ENCODE peak calls at places on chromosomes 5 and 9, in five cellular contexts. H, E, M, Y and L are unnamed samples.

GRCh38 chr9:32385135-32385884 is 867 bp downstream of the ACO1 start:
- DNase-seq in H (no peak), E (no peak), M (no peak), Y (no peak), L (no peak)

GRCh38 chr9:72533322-72533721 is 11.9 kb downstream of the TMC1 start:
- DNase-seq in H (no peak), E (no peak), M (peak), Y (no peak), L (no peak)

GRCh38 chr5:88671808-88672499 is 211.0 kb downstream of the MEF2C start:
- DNase-seq in H (no peak), E (no peak), M (peak), Y (no peak), L (no peak)

GRCh38 chr5:65801332-65801731 is 79.3 kb downstream of the NLN start:
- DNase-seq in H (no peak), E (no peak), M (peak), Y (no peak), L (no peak)

GRCh38 chr9:124239249-124240073 is 18.3 kb upstream of the NEK6 start:
- DNase-seq in H (no peak), E (no peak), M (no peak), Y (no peak), L (no peak)

GRCh38 chr5:66603881-66604280 is 7.7 kb downstream of the MAST4 start:
- DNase-seq in H (no peak), E (no peak), M (no peak), Y (no peak), L (no peak)

GRCh38 chr5:116313366-116313765 is 228.5 kb downstream of the COMMD10 start:
- DNase-seq in H (no peak), E (no peak), M (no peak), Y (no peak), L (no peak)

GRCh38 chr5:6745706-6746217 is 32.5 kb downstream of the TENT4A start:
- DNase-seq in H (no peak), E (no peak), M (peak), Y (no peak), L (no peak)

GRCh38 chr9:68704804-68705635 is at the start of gene PIP5K1B:
- DNase-seq in H (peak), E (no peak), M (peak), Y (peak), L (peak)

GRCh38 chr5:139453683-139454567 is 8.6 kb downstream of the ECSCR start:
- DNase-seq in H (no peak), E (no peak), M (no peak), Y (no peak), L (no peak)

GRCh38 chr9:137026828-137027227 is 1.2 kb downstream of the ABCA2 start:
- DNase-seq in H (no peak), E (no peak), M (no peak), Y (no peak), L (no peak)

GRCh38 chr9:99092643-99093491 is 12.0 kb upstream of the TGFBR1 start:
- DNase-seq in H (peak), E (no peak), M (no peak), Y (no peak), L (no peak)

GRCh38 chr9:2228132-2228531 is 213.0 kb downstream of the SMARCA2 start:
- DNase-seq in H (peak), E (no peak), M (no peak), Y (no peak), L (no peak)

GRCh38 chr9:12838546-12838945 is 63.7 kb downstream of the LURAP1L start:
- DNase-seq in H (no peak), E (no peak), M (peak), Y (no peak), L (no peak)

GRCh38 chr9:124182741-124183140 is 75.0 kb upstream of the NEK6 start:
- DNase-seq in H (no peak), E (peak), M (no peak), Y (no peak), L (no peak)

GRCh38 chr5:98735806-98736507 is 37.5 kb upstream of the RGMB start:
- DNase-seq in H (no peak), E (no peak), M (peak), Y (no peak), L (no peak)

GRCh38 chr9:69385474-69386091 is 60.6 kb downstream of the ENTREP1 start:
- DNase-seq in H (no peak), E (no peak), M (no peak), Y (no peak), L (no peak)

GRCh38 chr9:97396256-97396655 is 15.6 kb upstream of the TDRD7 start:
- DNase-seq in H (no peak), E (no peak), M (no peak), Y (no peak), L (no peak)

GRCh38 chr5:73387630-73388370 is 60.8 kb downstream of the FOXD1 start:
- DNase-seq in H (no peak), E (no peak), M (peak), Y (no peak), L (no peak)

GRCh38 chr9:136542246-136543041 is 3.4 kb downstream of the NOTCH1 start:
- DNase-seq in H (no peak), E (no peak), M (no peak), Y (no peak), L (no peak)

GRCh38 chr9:93238953-93239352 is 55.0 kb downstream of the WNK2 start:
- DNase-seq in H (no peak), E (no peak), M (no peak), Y (no peak), L (no peak)

GRCh38 chr5:135696317-135696716 is 117.5 kb upstream of the CXCL14 start:
- DNase-seq in H (no peak), E (no peak), M (no peak), Y (no peak), L (no peak)

GRCh38 chr9:70076678-70077077 is 33.0 kb downstream of the MAMDC2 start:
- DNase-seq in H (no peak), E (no peak), M (no peak), Y (no peak), L (no peak)

GRCh38 chr9:122360891-122361290 is 9.9 kb upstream of the PTGS1 start:
- DNase-seq in H (no peak), E (no peak), M (peak), Y (no peak), L (no peak)

GRCh38 chr5:169435506-169436230 is 134.7 kb upstream of the SLIT3 start:
- DNase-seq in H (no peak), E (no peak), M (no peak), Y (no peak), L (no peak)

GRCh38 chr5:88841212-88841611 is 41.8 kb downstream of the MEF2C start:
- DNase-seq in H (no peak), E (no peak), M (no peak), Y (no peak), L (no peak)

GRCh38 chr5:37412515-37412914 is 33.4 kb downstream of the WDR70 start:
- DNase-seq in H (no peak), E (no peak), M (no peak), Y (no peak), L (no peak)

GRCh38 chr5:96468956-96469355 is 35.9 kb upstream of the PCSK1 start:
- DNase-seq in H (no peak), E (no peak), M (no peak), Y (no peak), L (no peak)

GRCh38 chr5:1380011-1380817 is 35.3 kb upstream of the CLPTM1L start:
- DNase-seq in H (peak), E (no peak), M (no peak), Y (no peak), L (no peak)

GRCh38 chr5:110413856-110414255 is 312.6 kb downstream of the TMEM232 start:
- DNase-seq in H (no peak), E (no peak), M (peak), Y (no peak), L (no peak)

GRCh38 chr5:110414360-110414759 is 312.1 kb downstream of the TMEM232 start:
- DNase-seq in H (no peak), E (no peak), M (peak), Y (no peak), L (no peak)
- TF ChIP-seq CTCF in H (no peak), E (no peak), M (peak), Y (no peak), L (no peak)

GRCh38 chr9:113056191-113057106 is at the start of gene ZFP37:
- DNase-seq in H (peak), E (peak), M (peak), Y (peak), L (peak)
- TF ChIP-seq CTCF in H (no peak), E (no peak), M (no peak), Y (no peak), L (no peak)

DNA sequence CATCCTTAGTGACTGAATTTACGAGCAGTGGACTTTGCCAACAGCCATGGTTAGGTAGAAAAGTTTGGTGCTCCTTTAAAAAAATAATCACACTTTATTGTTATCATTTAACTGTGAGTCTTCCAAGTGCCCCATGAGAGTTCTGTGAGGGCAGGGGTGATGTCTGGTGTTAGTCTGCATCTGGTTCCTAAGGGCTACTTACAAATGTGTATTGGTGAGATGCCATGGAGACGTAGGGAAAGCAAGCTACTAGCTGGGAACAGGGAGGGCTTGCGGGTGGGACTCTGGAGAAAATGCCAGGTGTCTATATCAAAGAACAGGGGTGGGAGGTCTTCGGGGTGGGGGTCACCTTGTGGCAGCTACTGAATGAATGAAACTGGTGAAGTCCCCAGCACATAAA is 47.1 kb upstream of the EBF1 start:
- DNase-seq in H (no peak), E (no peak), M (no peak), Y (no peak), L (no peak)
- TF ChIP-seq CTCF in H (no peak), E (no peak), M (no peak), Y (no peak), L (no peak)

GRCh38 chr5:54852007-54852406 is 133.4 kb downstream of the ESM1 start:
- DNase-seq in H (no peak), E (no peak), M (no peak), Y (no peak), L (no peak)
- TF ChIP-seq CTCF in H (no peak), E (no peak), M (peak), Y (no peak), L (no peak)